ENCODE peak calls at places on chromosomes 1 and 21, in four cellular contexts. G, P, E and Q are unnamed samples.

GRCh38 chr1:17272641-17273040 is 23.7 kb downstream of the PADI3 start:
- DNase-seq in G (no peak), P (no peak), E (no peak), Q (no peak)

GRCh38 chr1:113146242-113147072 is 73.5 kb downstream of the LRIG2 start:
- DNase-seq in G (no peak), P (no peak), E (peak; percentile 78), Q (no peak)

GRCh38 chr1:31605908-31606427 is 11.5 kb upstream of the HCRTR1 start:
- DNase-seq in G (no peak), P (no peak), E (no peak), Q (no peak)

GRCh38 chr1:160777486-160778089 is 18.4 kb upstream of the LY9 start:
- DNase-seq in G (no peak), P (no peak), E (peak; percentile 21), Q (peak; percentile 70)

GRCh38 chr1:166910396-166910994 is 34.4 kb upstream of the TADA1 start:
- DNase-seq in G (peak; percentile 58), P (peak; percentile 67), E (peak; percentile 71), Q (peak; percentile 92)

GRCh38 chr1:13666317-13666716 is 33.7 kb upstream of the PRDM2 start:
- DNase-seq in G (no peak), P (no peak), E (no peak), Q (no peak)

GRCh38 chr21:45030637-45031218 is 43.7 kb upstream of the ADARB1 start:
- DNase-seq in G (no peak), P (no peak), E (no peak), Q (no peak)

GRCh38 chr21:19692231-19692630 is 1288.6 kb upstream of the TMPRSS15 start:
- DNase-seq in G (no peak), P (no peak), E (no peak), Q (no peak)

GRCh38 chr1:66931548-66932124 is 6.8 kb downstream of the MIER1 start:
- DNase-seq in G (no peak), P (no peak), E (no peak), Q (no peak)

GRCh38 chr1:161720341-161720887 is 930 bp upstream of the FCRLB start:
- DNase-seq in G (no peak), P (no peak), E (no peak), Q (no peak)

GRCh38 chr1:232810856-232811255 is 5.6 kb downstream of the MAP10 start:
- DNase-seq in G (no peak), P (no peak), E (no peak), Q (no peak)

GRCh38 chr1:27626031-27626935 is 8.7 kb downstream of the FGR start:
- DNase-seq in G (peak; percentile 75), P (no peak), E (no peak), Q (no peak)

GRCh38 chr1:168187180-168187579 is 8.4 kb downstream of the TIPRL start:
- DNase-seq in G (no peak), P (no peak), E (no peak), Q (no peak)

GRCh38 chr1:35568975-35569395 is 4.1 kb upstream of the TFAP2E start:
- DNase-seq in G (peak; percentile 69), P (no peak), E (peak; percentile 88), Q (peak; percentile 78)

GRCh38 chr1:111754964-111755320 is 759 bp upstream of the DDX20 start:
- DNase-seq in G (no peak), P (peak; percentile 44), E (peak; percentile 79), Q (peak; percentile 23)

GRCh38 chr1:111756124-111756513 is 418 bp downstream of the DDX20 start:
- DNase-seq in G (no peak), P (no peak), E (no peak), Q (no peak)

GRCh38 chr1:111761717-111762116 is 6.0 kb downstream of the DDX20 start:
- DNase-seq in G (no peak), P (no peak), E (no peak), Q (no peak)

GRCh38 chr1:111755321-111756123 is at the start of gene DDX20:
- DNase-seq in G (peak; percentile 96), P (peak; percentile 94), E (peak; percentile 97), Q (peak; percentile 90)

GRCh38 chr1:111758373-111758772 is 2.7 kb downstream of the DDX20 start:
- DNase-seq in G (no peak), P (no peak), E (peak; percentile 22), Q (no peak)
- TF ChIP-seq CTCF in G (no peak), P (no peak), E (peak; percentile 30), Q (no peak)

GRCh38 chr1:15714438-15715136 is 21.5 kb upstream of the SLC25A34 start:
- DNase-seq in G (no peak), P (no peak), E (no peak), Q (no peak)
- H3K27ac ChIP-seq in G (peak overlapping the region; percentile 64), P (no peak overlapping the region), E (no peak overlapping the region), Q (no peak overlapping the region)

GRCh38 chr1:208036177-208036808 is 125.4 kb upstream of the CD34 start:
- DNase-seq in G (no peak), P (no peak), E (peak; percentile 58), Q (peak; percentile 54)
- TF ChIP-seq CTCF in G (no peak), P (no peak), E (peak; percentile 42), Q (no peak)

GRCh38 chr1:8061673-8062386 is 35.7 kb upstream of the ERRFI1 start:
- DNase-seq in G (no peak), P (no peak), E (no peak), Q (no peak)
- H3K27ac ChIP-seq in G (peak overlapping the region; percentile 72), P (peak overlapping the region; percentile 57), E (peak overlapping the region; percentile 92), Q (peak overlapping the region; percentile 70)

GRCh38 chr1:163820748-163821147 is 499.0 kb downstream of the NUF2 start:
- DNase-seq in G (no peak), P (no peak), E (no peak), Q (no peak)
- TF ChIP-seq CTCF in G (peak; percentile 7), P (peak; percentile 15), E (peak; percentile 46), Q (no peak)

GRCh38 chr1:181442181-181442525 is 41.2 kb upstream of the CACNA1E start:
- DNase-seq in G (no peak), P (no peak), E (no peak), Q (no peak)

GRCh38 chr1:181438013-181438412 is 45.3 kb upstream of the CACNA1E start:
- DNase-seq in G (no peak), P (no peak), E (no peak), Q (no peak)

GRCh38 chr1:181443231-181443853 is 40.0 kb upstream of the CACNA1E start:
- DNase-seq in G (no peak), P (no peak), E (no peak), Q (no peak)

GRCh38 chr1:181445436-181445835 is 37.9 kb upstream of the CACNA1E start:
- DNase-seq in G (no peak), P (no peak), E (no peak), Q (no peak)

GRCh38 chr1:181440510-181440909 is 42.8 kb upstream of the CACNA1E start:
- DNase-seq in G (no peak), P (no peak), E (no peak), Q (no peak)
- H3K27ac ChIP-seq in G (no peak overlapping the region), P (no peak overlapping the region), E (no peak overlapping the region), Q (no peak overlapping the region)

GRCh38 chr1:171477804-171478203 is 7.5 kb upstream of the PRRC2C start:
- DNase-seq in G (no peak), P (no peak), E (no peak), Q (no peak)

GRCh38 chr1:171480035-171480434 is 5.3 kb upstream of the PRRC2C start:
- DNase-seq in G (no peak), P (no peak), E (no peak), Q (no peak)

GRCh38 chr1:171472183-171472647 is 13.1 kb upstream of the PRRC2C start:
- DNase-seq in G (no peak), P (no peak), E (no peak), Q (no peak)

DNA sequence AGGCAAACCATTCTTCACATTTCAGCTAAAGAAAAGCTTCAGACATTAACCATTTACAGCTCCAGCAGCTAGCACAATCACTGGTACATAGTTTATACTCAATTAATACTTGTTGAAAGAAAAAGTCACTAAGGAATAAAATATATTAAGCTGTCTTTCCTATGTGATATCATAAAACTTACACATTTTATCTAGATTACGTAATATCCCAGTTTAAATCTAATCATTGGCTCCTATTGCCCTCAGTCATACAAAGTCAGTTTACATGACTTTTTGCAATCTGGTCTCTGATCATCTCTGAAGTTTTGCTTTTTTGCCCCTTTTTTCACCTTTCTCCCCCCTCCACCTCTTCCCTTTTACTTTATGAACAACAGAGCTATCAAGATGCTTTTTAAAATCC is 8.5 kb upstream of the PRRC2C start:
- DNase-seq in G (no peak), P (no peak), E (no peak), Q (no peak)
- TF ChIP-seq CTCF in G (no peak), P (no peak), E (no peak), Q (no peak)

DNA sequence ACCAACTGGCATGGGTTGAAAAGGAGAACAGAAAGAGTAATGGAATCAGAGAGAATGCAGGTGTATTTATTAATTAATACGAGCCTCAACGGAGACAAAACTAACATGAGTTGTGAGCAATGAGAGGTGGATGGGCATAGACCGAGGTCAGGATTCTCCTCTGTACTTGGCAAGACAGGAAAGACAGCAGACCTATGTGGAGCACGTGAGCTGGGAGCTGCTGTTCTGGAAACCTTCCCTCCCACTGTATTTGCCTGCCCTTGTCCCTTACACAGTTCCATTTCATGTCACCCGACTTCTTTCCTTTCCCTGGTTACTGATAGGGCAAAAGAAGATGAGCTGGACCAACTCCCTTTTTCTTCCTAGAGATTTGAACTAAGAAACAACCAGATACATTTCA is 110.9 kb downstream of the MRPS6 start:
- DNase-seq in G (no peak), P (no peak), E (no peak), Q (no peak)
- H3K27ac ChIP-seq in G (no peak overlapping the region), P (no peak overlapping the region), E (no peak overlapping the region), Q (no peak overlapping the region)

DNA sequence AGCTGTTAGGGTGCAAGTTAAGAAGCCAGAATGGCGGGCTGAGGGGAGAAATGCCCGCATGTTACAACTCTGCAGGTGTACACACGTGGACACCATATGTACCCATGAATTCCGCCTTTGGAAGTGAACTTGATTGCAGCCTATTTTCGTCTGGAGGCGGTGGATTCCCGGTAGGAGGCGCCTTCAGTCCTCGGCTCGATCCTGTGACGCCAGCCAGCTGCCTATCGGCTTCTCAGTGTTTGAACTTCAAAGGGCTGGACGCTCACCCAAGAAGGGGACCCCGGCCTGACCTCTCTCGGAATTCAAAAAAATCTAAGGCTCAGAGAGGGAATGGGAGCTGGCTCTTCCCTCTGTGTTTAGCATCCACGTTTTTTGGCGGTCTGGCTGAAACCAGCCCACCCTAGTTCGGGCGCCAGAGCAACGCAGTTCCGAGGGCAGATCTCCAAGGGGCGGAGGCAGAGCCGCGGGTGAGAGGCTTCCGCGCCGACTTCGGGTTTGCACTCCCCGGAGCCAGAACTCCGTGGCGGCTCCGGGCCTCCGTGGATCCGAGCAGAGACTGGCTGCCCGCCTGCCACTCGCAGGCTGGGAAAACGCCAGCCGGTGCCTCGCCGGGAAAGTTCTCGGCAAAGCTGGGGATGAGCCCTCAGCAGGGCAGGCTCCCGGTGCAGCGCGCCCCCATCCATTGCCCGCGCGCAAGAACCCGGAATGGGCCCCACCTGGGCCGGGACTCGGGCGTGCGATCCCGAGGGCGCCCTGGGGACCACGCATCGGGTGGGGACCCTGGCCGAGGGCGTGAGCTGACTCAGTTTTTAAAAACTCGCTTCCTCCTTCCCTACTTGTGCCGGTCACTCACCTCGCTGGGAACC is 996 bp upstream of the TMEM51 start:
- DNase-seq in G (peak; percentile 89), P (peak; percentile 91), E (peak; percentile 79), Q (peak; percentile 95)
- TF ChIP-seq CTCF in G (peak; percentile 65), P (peak; percentile 44), E (peak; percentile 76), Q (peak; percentile 40)

DNA sequence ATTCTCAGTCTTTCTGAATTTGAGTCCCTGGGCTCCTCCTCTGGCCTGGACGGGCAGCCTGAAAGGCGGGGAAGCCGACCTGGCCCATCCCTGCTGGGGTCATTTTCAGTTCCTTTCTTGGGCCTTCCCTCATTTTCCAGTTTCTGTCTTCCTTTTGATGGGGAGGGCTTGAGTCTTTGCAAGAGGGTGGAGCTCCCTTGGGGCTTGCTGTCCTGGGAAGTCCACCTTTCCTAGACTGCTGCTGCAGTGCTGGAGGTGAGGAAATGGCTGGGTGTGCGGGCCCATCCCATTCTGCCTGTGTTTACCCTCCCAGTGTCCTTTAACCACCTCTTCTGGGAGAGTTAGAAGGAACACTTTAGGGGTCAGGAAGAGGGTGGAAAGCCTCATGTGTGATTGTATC is 40.4 kb upstream of the SYNC start:
- DNase-seq in G (no peak), P (no peak), E (no peak), Q (no peak)
- H3K27ac ChIP-seq in G (peak overlapping the region; percentile 89), P (peak overlapping the region; percentile 83), E (no peak overlapping the region), Q (peak overlapping the region; percentile 98)